ENCODE peak calls at places on chromosomes 5 and 9, in eight cellular contexts. One of them, this sample, is unnamed.
A peak's percentile ranks its signal among the peaks of the same experiment; 100 is the strongest.

GRCh38 chr9:108551030-108551964 is 304.5 kb downstream of the ACTL7B start:
- DNase-seq in fibroblast of the aortic adventitia: peak; percentile 90
- DNase-seq in H1: no peak
- DNase-seq in astrocyte of the cerebellum: peak; percentile 82
- DNase-seq in psoas muscle: no peak
- DNase-seq in Panc1: peak; percentile 65
- DNase-seq in tibial artery: no peak
- DNase-seq in AG04449: peak; percentile 67
- DNase-seq in this sample: no peak

GRCh38 chr5:6723122-6723885 is 10.1 kb downstream of the TENT4A start:
- DNase-seq in fibroblast of the aortic adventitia: no peak
- DNase-seq in H1: no peak
- DNase-seq in astrocyte of the cerebellum: no peak
- DNase-seq in psoas muscle: no peak
- DNase-seq in Panc1: no peak
- DNase-seq in tibial artery: no peak
- DNase-seq in AG04449: no peak
- DNase-seq in this sample: no peak

GRCh38 chr9:133354766-133355165 is 1.5 kb downstream of the SURF1 start:
- DNase-seq in fibroblast of the aortic adventitia: no peak
- DNase-seq in H1: no peak
- DNase-seq in astrocyte of the cerebellum: no peak
- DNase-seq in psoas muscle: no peak
- DNase-seq in Panc1: no peak
- DNase-seq in tibial artery: no peak
- DNase-seq in AG04449: no peak
- DNase-seq in this sample: no peak

GRCh38 chr5:81751836-81752643 is 1.1 kb upstream of the SSBP2 start:
- DNase-seq in fibroblast of the aortic adventitia: peak; percentile 37
- DNase-seq in H1: no peak
- DNase-seq in astrocyte of the cerebellum: no peak
- DNase-seq in psoas muscle: no peak
- DNase-seq in Panc1: no peak
- DNase-seq in tibial artery: peak; percentile 52
- DNase-seq in AG04449: no peak
- DNase-seq in this sample: no peak

GRCh38 chr5:133959643-133960042 is 8.8 kb downstream of the C5orf15 start:
- DNase-seq in fibroblast of the aortic adventitia: no peak
- DNase-seq in H1: no peak
- DNase-seq in astrocyte of the cerebellum: no peak
- DNase-seq in psoas muscle: no peak
- DNase-seq in Panc1: no peak
- DNase-seq in tibial artery: no peak
- DNase-seq in AG04449: no peak
- DNase-seq in this sample: no peak

GRCh38 chr5:91311697-91312501 is 71.2 kb downstream of the ARRDC3 start:
- DNase-seq in fibroblast of the aortic adventitia: peak; percentile 100
- DNase-seq in H1: no peak
- DNase-seq in astrocyte of the cerebellum: peak; percentile 99
- DNase-seq in psoas muscle: peak; percentile 84
- DNase-seq in Panc1: peak; percentile 97
- DNase-seq in tibial artery: peak; percentile 85
- DNase-seq in AG04449: peak; percentile 97
- DNase-seq in this sample: no peak

GRCh38 chr5:94021246-94021645 is 279.8 kb upstream of the POU5F2 start:
- DNase-seq in fibroblast of the aortic adventitia: peak; percentile 46
- DNase-seq in H1: no peak
- DNase-seq in astrocyte of the cerebellum: peak; percentile 9
- DNase-seq in psoas muscle: no peak
- DNase-seq in Panc1: peak; percentile 81
- DNase-seq in tibial artery: no peak
- DNase-seq in AG04449: no peak
- DNase-seq in this sample: no peak

GRCh38 chr9:113139225-113139829 is 11.5 kb upstream of the SLC31A2 start:
- DNase-seq in fibroblast of the aortic adventitia: no peak
- DNase-seq in H1: no peak
- DNase-seq in astrocyte of the cerebellum: no peak
- DNase-seq in psoas muscle: no peak
- DNase-seq in Panc1: no peak
- DNase-seq in tibial artery: no peak
- DNase-seq in AG04449: no peak
- DNase-seq in this sample: no peak

GRCh38 chr9:35179347-35180271 is 17.8 kb downstream of the UNC13B start:
- DNase-seq in fibroblast of the aortic adventitia: peak; percentile 6
- DNase-seq in H1: no peak
- DNase-seq in astrocyte of the cerebellum: no peak
- DNase-seq in psoas muscle: no peak
- DNase-seq in Panc1: no peak
- DNase-seq in tibial artery: no peak
- DNase-seq in AG04449: no peak
- DNase-seq in this sample: no peak

GRCh38 chr5:123429993-123430392 is 6.8 kb upstream of the CEP120 start:
- DNase-seq in fibroblast of the aortic adventitia: peak; percentile 96
- DNase-seq in H1: no peak
- DNase-seq in astrocyte of the cerebellum: peak; percentile 52
- DNase-seq in psoas muscle: no peak
- DNase-seq in Panc1: no peak
- DNase-seq in tibial artery: peak; percentile 35
- DNase-seq in AG04449: peak; percentile 61
- DNase-seq in this sample: no peak

GRCh38 chr5:119049824-119050449 is 20.9 kb upstream of the DMXL1 start:
- DNase-seq in fibroblast of the aortic adventitia: peak; percentile 93
- DNase-seq in H1: no peak
- DNase-seq in astrocyte of the cerebellum: no peak
- DNase-seq in psoas muscle: no peak
- DNase-seq in Panc1: no peak
- DNase-seq in tibial artery: no peak
- DNase-seq in AG04449: no peak
- DNase-seq in this sample: no peak

GRCh38 chr9:133821606-133822438 is 83.7 kb upstream of the SARDH start:
- DNase-seq in fibroblast of the aortic adventitia: no peak
- DNase-seq in H1: no peak
- DNase-seq in astrocyte of the cerebellum: peak; percentile 82
- DNase-seq in psoas muscle: no peak
- DNase-seq in Panc1: no peak
- DNase-seq in tibial artery: no peak
- DNase-seq in AG04449: no peak
- DNase-seq in this sample: no peak

GRCh38 chr5:56123531-56124243 is 109.4 kb downstream of the ANKRD55 start:
- DNase-seq in fibroblast of the aortic adventitia: peak; percentile 99
- DNase-seq in H1: peak; percentile 31
- DNase-seq in astrocyte of the cerebellum: peak; percentile 94
- DNase-seq in psoas muscle: peak; percentile 46
- DNase-seq in Panc1: peak; percentile 98
- DNase-seq in tibial artery: peak; percentile 37
- DNase-seq in AG04449: peak; percentile 95
- DNase-seq in this sample: peak; percentile 46

GRCh38 chr9:15999422-16000339 is 446.8 kb downstream of the CCDC171 start:
- DNase-seq in fibroblast of the aortic adventitia: peak; percentile 87
- DNase-seq in H1: no peak
- DNase-seq in astrocyte of the cerebellum: peak; percentile 61
- DNase-seq in psoas muscle: no peak
- DNase-seq in Panc1: no peak
- DNase-seq in tibial artery: no peak
- DNase-seq in AG04449: peak; percentile 81
- DNase-seq in this sample: no peak

GRCh38 chr9:89022902-89023301 is 31.6 kb downstream of the S1PR3 start:
- DNase-seq in fibroblast of the aortic adventitia: peak; percentile 87
- DNase-seq in H1: no peak
- DNase-seq in astrocyte of the cerebellum: no peak
- DNase-seq in psoas muscle: no peak
- DNase-seq in Panc1: no peak
- DNase-seq in tibial artery: peak; percentile 68
- DNase-seq in AG04449: no peak
- DNase-seq in this sample: no peak

GRCh38 chr5:58153255-58153654 is 306.6 kb downstream of the PLK2 start:
- DNase-seq in fibroblast of the aortic adventitia: no peak
- DNase-seq in H1: no peak
- DNase-seq in astrocyte of the cerebellum: no peak
- DNase-seq in psoas muscle: no peak
- DNase-seq in Panc1: no peak
- DNase-seq in tibial artery: no peak
- DNase-seq in AG04449: no peak
- DNase-seq in this sample: no peak

GRCh38 chr5:174294891-174295620 is 249.6 kb downstream of the NSG2 start:
- DNase-seq in fibroblast of the aortic adventitia: no peak
- DNase-seq in H1: no peak
- DNase-seq in astrocyte of the cerebellum: no peak
- DNase-seq in psoas muscle: no peak
- DNase-seq in Panc1: no peak
- DNase-seq in tibial artery: no peak
- DNase-seq in AG04449: no peak
- DNase-seq in this sample: no peak

GRCh38 chr9:112042769-112043168 is 132.3 kb downstream of the SUSD1 start:
- DNase-seq in fibroblast of the aortic adventitia: no peak
- DNase-seq in H1: no peak
- DNase-seq in astrocyte of the cerebellum: no peak
- DNase-seq in psoas muscle: no peak
- DNase-seq in Panc1: no peak
- DNase-seq in tibial artery: no peak
- DNase-seq in AG04449: no peak
- DNase-seq in this sample: no peak

GRCh38 chr5:127486471-127486870 is 31.0 kb upstream of the PRRC1 start:
- DNase-seq in fibroblast of the aortic adventitia: no peak
- DNase-seq in H1: no peak
- DNase-seq in astrocyte of the cerebellum: no peak
- DNase-seq in psoas muscle: no peak
- DNase-seq in Panc1: no peak
- DNase-seq in tibial artery: no peak
- DNase-seq in AG04449: no peak
- DNase-seq in this sample: no peak

GRCh38 chr9:81242866-81243265 is 446.5 kb downstream of the TLE1 start:
- DNase-seq in fibroblast of the aortic adventitia: no peak
- DNase-seq in H1: no peak
- DNase-seq in astrocyte of the cerebellum: no peak
- DNase-seq in psoas muscle: no peak
- DNase-seq in Panc1: no peak
- DNase-seq in tibial artery: no peak
- DNase-seq in AG04449: no peak
- DNase-seq in this sample: no peak

DNA sequence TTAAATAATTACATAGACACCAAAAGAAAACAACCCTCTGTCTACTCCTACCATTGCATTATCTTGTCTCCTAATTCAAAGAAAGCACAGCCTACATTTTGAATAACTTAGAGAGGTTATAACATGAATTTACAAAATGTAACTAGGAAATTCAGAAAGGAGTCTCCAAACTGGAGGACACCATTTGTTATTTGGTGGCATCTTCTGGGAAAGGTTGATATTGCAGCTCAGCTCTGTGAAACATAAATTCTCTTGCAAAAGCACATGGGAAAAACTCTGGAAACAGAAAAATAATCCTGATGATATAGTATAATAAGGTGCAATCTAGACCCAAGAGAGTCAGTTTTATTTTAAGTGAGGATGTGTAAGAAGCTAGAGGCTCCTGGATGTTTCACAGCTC is 215.3 kb downstream of the MLLT3 start:
- DNase-seq in fibroblast of the aortic adventitia: no peak
- DNase-seq in H1: no peak
- DNase-seq in astrocyte of the cerebellum: no peak
- DNase-seq in psoas muscle: no peak
- DNase-seq in Panc1: no peak
- DNase-seq in tibial artery: no peak
- DNase-seq in AG04449: no peak
- DNase-seq in this sample: no peak
- TF ChIP-seq CTCF in fibroblast of the aortic adventitia: no peak
- TF ChIP-seq CTCF in H1: peak; percentile 13
- TF ChIP-seq CTCF in astrocyte of the cerebellum: no peak
- TF ChIP-seq CTCF in psoas muscle: no peak
- TF ChIP-seq CTCF in Panc1: no peak
- TF ChIP-seq CTCF in tibial artery: no peak
- TF ChIP-seq CTCF in AG04449: no peak
- TF ChIP-seq CTCF in this sample: no peak

DNA sequence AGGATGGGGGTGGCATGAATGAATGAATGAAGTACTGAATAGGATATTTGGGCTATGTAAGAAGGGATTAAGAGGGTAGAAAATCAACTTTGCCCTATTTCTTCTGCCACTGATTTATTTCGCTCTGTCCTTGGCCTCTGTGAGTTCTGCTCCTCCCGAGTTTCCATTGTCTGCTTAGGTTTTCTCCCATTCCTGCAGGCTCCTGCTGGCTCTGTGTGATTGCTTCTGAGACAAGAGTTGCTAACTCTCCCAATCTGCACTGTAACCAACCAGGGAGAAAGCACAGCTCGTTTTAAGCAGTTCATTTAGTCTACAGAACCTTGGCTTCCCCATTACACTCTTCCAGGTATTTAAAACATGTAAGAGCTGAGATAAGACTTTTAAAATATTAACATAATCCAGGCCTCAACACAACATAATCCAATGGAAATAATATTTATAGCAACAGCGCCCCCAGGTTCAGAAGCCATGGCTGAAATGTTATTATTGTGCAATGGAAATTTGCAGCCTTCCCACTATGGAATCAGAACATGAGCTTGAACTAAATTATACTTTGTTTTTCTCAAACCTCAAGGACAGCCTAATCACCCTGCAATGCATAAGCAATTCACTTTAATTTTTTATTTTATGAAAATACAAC is 203.5 kb downstream of the ERCC6L2 start:
- DNase-seq in fibroblast of the aortic adventitia: no peak
- DNase-seq in H1: no peak
- DNase-seq in astrocyte of the cerebellum: no peak
- DNase-seq in psoas muscle: no peak
- DNase-seq in Panc1: no peak
- DNase-seq in tibial artery: no peak
- DNase-seq in AG04449: no peak
- DNase-seq in this sample: no peak
- TF ChIP-seq CTCF in fibroblast of the aortic adventitia: no peak
- TF ChIP-seq CTCF in H1: no peak
- TF ChIP-seq CTCF in astrocyte of the cerebellum: no peak
- TF ChIP-seq CTCF in psoas muscle: no peak
- TF ChIP-seq CTCF in Panc1: no peak
- TF ChIP-seq CTCF in tibial artery: peak; percentile 26
- TF ChIP-seq CTCF in AG04449: no peak
- TF ChIP-seq CTCF in this sample: no peak

GRCh38 chr9:136859821-136860269 is 6.3 kb downstream of the EDF1 start:
- DNase-seq in fibroblast of the aortic adventitia: no peak
- DNase-seq in H1: no peak
- DNase-seq in astrocyte of the cerebellum: no peak
- DNase-seq in psoas muscle: no peak
- DNase-seq in Panc1: no peak
- DNase-seq in tibial artery: no peak
- DNase-seq in AG04449: no peak
- DNase-seq in this sample: no peak
- TF ChIP-seq CTCF in fibroblast of the aortic adventitia: no peak
- TF ChIP-seq CTCF in H1: no peak
- TF ChIP-seq CTCF in astrocyte of the cerebellum: no peak
- TF ChIP-seq CTCF in psoas muscle: no peak
- TF ChIP-seq CTCF in Panc1: no peak
- TF ChIP-seq CTCF in tibial artery: no peak
- TF ChIP-seq CTCF in AG04449: no peak
- TF ChIP-seq CTCF in this sample: no peak

DNA sequence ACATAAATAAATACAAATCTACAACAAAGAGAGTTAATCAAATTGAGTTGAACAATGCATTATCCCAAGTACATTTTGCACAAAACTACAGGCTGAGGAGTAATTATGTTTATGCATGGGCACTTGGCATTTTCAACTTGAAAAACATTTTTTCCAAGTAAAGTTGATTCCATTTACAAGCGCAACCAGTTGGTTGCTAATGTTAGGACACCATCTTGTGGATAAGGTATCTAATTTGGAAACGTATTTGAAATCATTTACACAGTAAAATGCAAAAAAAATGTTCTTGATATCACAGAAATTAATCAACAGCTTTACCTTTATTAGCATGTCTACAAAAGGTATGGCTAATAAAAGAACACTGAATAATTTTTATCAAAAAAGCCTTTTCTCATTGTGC is 18.8 kb downstream of the FTMT start:
- DNase-seq in fibroblast of the aortic adventitia: peak; percentile 12
- DNase-seq in H1: no peak
- DNase-seq in astrocyte of the cerebellum: peak; percentile 22
- DNase-seq in psoas muscle: no peak
- DNase-seq in Panc1: peak; percentile 1
- DNase-seq in tibial artery: no peak
- DNase-seq in AG04449: no peak
- DNase-seq in this sample: no peak
- TF ChIP-seq CTCF in fibroblast of the aortic adventitia: no peak
- TF ChIP-seq CTCF in H1: peak; percentile 18
- TF ChIP-seq CTCF in astrocyte of the cerebellum: no peak
- TF ChIP-seq CTCF in psoas muscle: peak; percentile 33
- TF ChIP-seq CTCF in Panc1: peak; percentile 15
- TF ChIP-seq CTCF in tibial artery: no peak
- TF ChIP-seq CTCF in AG04449: no peak
- TF ChIP-seq CTCF in this sample: no peak

This sample was measured in nephron progenitor cell.